ENCODE peak calls at places on chromosomes 1 and 21, in four cellular contexts. One of them, this sample, is unnamed.

GRCh38 chr1:77950873-77951272 is 28.0 kb downstream of the FUBP1 start:
- DNase-seq in OCI-LY7: peak
- DNase-seq in right lobe of liver: no peak
- DNase-seq in tibial nerve: no peak
- DNase-seq in this sample: no peak

GRCh38 chr1:156885904-156886355 is 7.6 kb upstream of the PEAR1 start:
- DNase-seq in OCI-LY7: no peak
- DNase-seq in tibial nerve: no peak
- DNase-seq in right lobe of liver: no peak
- DNase-seq in this sample: no peak

GRCh38 chr1:200240655-200241054 is 169.2 kb downstream of the ZNF281 start:
- DNase-seq in tibial nerve: no peak
- DNase-seq in OCI-LY7: no peak
- DNase-seq in right lobe of liver: no peak
- DNase-seq in this sample: no peak

GRCh38 chr1:113749402-113749801 is 9.9 kb downstream of the PHTF1 start:
- DNase-seq in OCI-LY7: no peak
- DNase-seq in tibial nerve: no peak
- DNase-seq in right lobe of liver: no peak
- DNase-seq in this sample: no peak

GRCh38 chr1:84280908-84281307 is 20.6 kb upstream of the SAMD13 start:
- DNase-seq in tibial nerve: no peak
- DNase-seq in right lobe of liver: no peak
- DNase-seq in OCI-LY7: no peak
- DNase-seq in this sample: no peak

GRCh38 chr1:11357291-11357690 is 84.3 kb downstream of the UBIAD1 start:
- DNase-seq in tibial nerve: no peak
- DNase-seq in OCI-LY7: no peak
- DNase-seq in right lobe of liver: no peak
- DNase-seq in this sample: no peak

GRCh38 chr1:64884261-64885040 is 81.9 kb downstream of the JAK1 start:
- DNase-seq in OCI-LY7: no peak
- DNase-seq in tibial nerve: no peak
- DNase-seq in right lobe of liver: no peak
- DNase-seq in this sample: no peak

GRCh38 chr1:76868916-76869315 is 1.6 kb downstream of the ST6GALNAC5 start:
- DNase-seq in tibial nerve: no peak
- DNase-seq in right lobe of liver: no peak
- DNase-seq in OCI-LY7: no peak
- DNase-seq in this sample: no peak

GRCh38 chr21:43937898-43938309 is 72.9 kb downstream of the AGPAT3 start:
- DNase-seq in OCI-LY7: peak
- DNase-seq in right lobe of liver: no peak
- DNase-seq in tibial nerve: no peak
- DNase-seq in this sample: no peak

GRCh38 chr1:55547441-55547840 is 332.3 kb upstream of the USP24 start:
- DNase-seq in tibial nerve: no peak
- DNase-seq in right lobe of liver: no peak
- DNase-seq in OCI-LY7: no peak
- DNase-seq in this sample: no peak

GRCh38 chr1:56411484-56412180 is 167.7 kb downstream of the PLPP3 start:
- DNase-seq in right lobe of liver: no peak
- DNase-seq in OCI-LY7: no peak
- DNase-seq in tibial nerve: no peak
- DNase-seq in this sample: no peak

GRCh38 chr1:164953095-164953494 is 394.1 kb downstream of the PBX1 start:
- DNase-seq in tibial nerve: no peak
- DNase-seq in OCI-LY7: no peak
- DNase-seq in right lobe of liver: no peak
- DNase-seq in this sample: no peak

GRCh38 chr21:39115659-39116235 is 67.5 kb downstream of the PSMG1 start:
- DNase-seq in tibial nerve: no peak
- DNase-seq in OCI-LY7: no peak
- DNase-seq in right lobe of liver: no peak
- DNase-seq in this sample: no peak

GRCh38 chr1:29202053-29202452 is 20.4 kb upstream of the SRSF4 start:
- DNase-seq in OCI-LY7: no peak
- DNase-seq in tibial nerve: no peak
- DNase-seq in right lobe of liver: no peak
- DNase-seq in this sample: no peak

GRCh38 chr1:196309386-196309785 is 298.9 kb downstream of the KCNT2 start:
- DNase-seq in tibial nerve: no peak
- DNase-seq in OCI-LY7: peak
- DNase-seq in right lobe of liver: no peak
- DNase-seq in this sample: no peak

GRCh38 chr1:182682898-182683501 is 1.4 kb downstream of the RGS8 start:
- DNase-seq in right lobe of liver: no peak
- DNase-seq in tibial nerve: no peak
- DNase-seq in OCI-LY7: no peak
- DNase-seq in this sample: no peak

GRCh38 chr1:110234691-110235090 is 24.6 kb downstream of the KCNC4 start:
- DNase-seq in tibial nerve: no peak
- DNase-seq in right lobe of liver: no peak
- DNase-seq in OCI-LY7: no peak
- DNase-seq in this sample: no peak

GRCh38 chr1:213550804-213551203 is 437.0 kb upstream of the PROX1 start:
- DNase-seq in tibial nerve: no peak
- DNase-seq in OCI-LY7: no peak
- DNase-seq in right lobe of liver: no peak
- DNase-seq in this sample: no peak

GRCh38 chr1:228650141-228650540 is 85.1 kb upstream of the RHOU start:
- DNase-seq in tibial nerve: no peak
- DNase-seq in OCI-LY7: no peak
- DNase-seq in right lobe of liver: no peak
- DNase-seq in this sample: no peak

GRCh38 chr1:203521071-203521794 is 27.3 kb downstream of the OPTC start:
- DNase-seq in tibial nerve: no peak
- DNase-seq in OCI-LY7: no peak
- DNase-seq in right lobe of liver: no peak
- DNase-seq in this sample: no peak

GRCh38 chr1:173503391-173503790 is 26.3 kb downstream of the PRDX6 start:
- DNase-seq in OCI-LY7: no peak
- DNase-seq in right lobe of liver: peak
- DNase-seq in tibial nerve: no peak
- DNase-seq in this sample: no peak

GRCh38 chr1:34262921-34263320 is 86.2 kb downstream of the C1orf94 start:
- DNase-seq in tibial nerve: no peak
- DNase-seq in right lobe of liver: no peak
- DNase-seq in OCI-LY7: no peak
- DNase-seq in this sample: no peak

GRCh38 chr1:184624051-184624450 is 130.6 kb downstream of the EDEM3 start:
- DNase-seq in tibial nerve: no peak
- DNase-seq in OCI-LY7: no peak
- DNase-seq in right lobe of liver: no peak
- DNase-seq in this sample: no peak

GRCh38 chr1:203440780-203441179 is 34.8 kb upstream of the PRELP start:
- DNase-seq in OCI-LY7: peak
- DNase-seq in tibial nerve: peak
- DNase-seq in right lobe of liver: no peak
- DNase-seq in this sample: no peak

GRCh38 chr1:205832326-205832751 is 17.6 kb downstream of the PM20D1 start:
- DNase-seq in OCI-LY7: no peak
- DNase-seq in tibial nerve: no peak
- DNase-seq in right lobe of liver: no peak
- DNase-seq in this sample: no peak

GRCh38 chr1:6041432-6042062 is 4.1 kb upstream of the KCNAB2 start:
- DNase-seq in right lobe of liver: no peak
- DNase-seq in OCI-LY7: no peak
- DNase-seq in tibial nerve: no peak
- DNase-seq in this sample: no peak

GRCh38 chr21:40231979-40232378 is 364.7 kb downstream of the PCP4 start:
- DNase-seq in right lobe of liver: no peak
- DNase-seq in tibial nerve: no peak
- DNase-seq in OCI-LY7: no peak
- DNase-seq in this sample: no peak

GRCh38 chr1:5747428-5748285 is 244.6 kb downstream of the NPHP4 start:
- DNase-seq in right lobe of liver: no peak
- DNase-seq in OCI-LY7: no peak
- DNase-seq in tibial nerve: no peak
- DNase-seq in this sample: peak

GRCh38 chr1:165376041-165376810 is 19.7 kb upstream of the LMX1A start:
- DNase-seq in right lobe of liver: peak
- DNase-seq in OCI-LY7: no peak
- DNase-seq in tibial nerve: peak
- DNase-seq in this sample: no peak

GRCh38 chr1:226211181-226211580 is 12.3 kb upstream of the MIXL1 start:
- DNase-seq in right lobe of liver: no peak
- DNase-seq in OCI-LY7: no peak
- DNase-seq in tibial nerve: no peak
- DNase-seq in this sample: no peak

DNA sequence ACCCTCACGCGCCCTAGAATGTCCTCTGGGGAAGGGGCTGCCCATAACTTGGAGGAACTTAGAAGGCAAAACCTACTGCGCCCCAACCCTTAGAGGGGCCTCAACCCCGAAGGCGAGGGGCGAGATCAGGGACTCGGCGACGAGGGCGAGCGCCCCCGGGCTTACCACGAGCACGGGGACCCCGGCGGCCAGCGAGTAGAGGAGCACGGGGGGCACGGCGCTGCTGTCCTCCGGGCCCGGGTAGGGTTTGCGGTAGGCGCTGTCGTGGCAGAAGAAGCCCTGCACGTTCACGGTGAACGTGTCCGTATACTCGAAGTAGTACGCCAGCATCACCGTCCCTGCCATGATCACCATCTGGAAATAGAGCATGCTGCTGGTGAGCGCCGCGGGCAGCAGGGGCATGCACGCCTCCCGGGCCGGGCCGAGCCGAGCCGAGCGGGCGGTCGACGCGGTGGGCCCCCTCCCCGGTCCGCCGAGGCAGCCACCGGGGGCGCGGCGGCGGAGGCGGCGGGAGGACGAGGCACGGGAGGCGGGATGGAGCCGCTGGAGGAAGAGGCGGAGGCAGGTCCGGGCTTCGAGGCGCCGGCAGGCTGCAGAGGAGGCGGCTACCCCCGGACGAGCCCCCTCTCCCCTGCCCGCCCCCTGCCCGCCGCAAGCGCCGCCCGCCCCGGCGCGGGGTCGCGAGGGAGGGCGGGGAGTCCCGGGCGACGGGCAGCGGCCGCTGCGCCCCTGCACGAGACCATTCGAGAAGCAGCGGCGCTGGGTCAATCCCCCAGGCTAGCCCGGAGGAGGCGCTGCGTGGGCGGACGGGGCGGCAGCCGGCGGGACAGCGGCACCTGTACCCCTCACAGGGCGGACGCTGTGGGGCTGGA is at the start of gene PLPPR5:
- DNase-seq in OCI-LY7: no peak
- DNase-seq in right lobe of liver: peak
- DNase-seq in tibial nerve: no peak
- DNase-seq in this sample: no peak
- H3K4me3 ChIP-seq in OCI-LY7: no peak
- H3K4me3 ChIP-seq in right lobe of liver: no peak
- H3K4me3 ChIP-seq in tibial nerve: peak
- H3K4me3 ChIP-seq in this sample: no peak

GRCh38 chr1:115764541-115764940 is 4.0 kb downstream of the CASQ2 start:
- DNase-seq in right lobe of liver: no peak
- DNase-seq in tibial nerve: no peak
- DNase-seq in OCI-LY7: no peak
- DNase-seq in this sample: no peak
- H3K4me3 ChIP-seq in right lobe of liver: no peak
- H3K4me3 ChIP-seq in tibial nerve: no peak
- H3K4me3 ChIP-seq in OCI-LY7: no peak
- H3K4me3 ChIP-seq in this sample: no peak

GRCh38 chr1:247358920-247359319 is 27.3 kb upstream of the ZNF496 start:
- DNase-seq in tibial nerve: no peak
- DNase-seq in right lobe of liver: no peak
- DNase-seq in OCI-LY7: no peak
- DNase-seq in this sample: no peak

GRCh38 chr1:247360991-247361721 is 29.5 kb upstream of the ZNF496 start:
- DNase-seq in right lobe of liver: no peak
- DNase-seq in tibial nerve: peak
- DNase-seq in OCI-LY7: no peak
- DNase-seq in this sample: no peak

GRCh38 chr1:247362074-247362597 is 30.5 kb upstream of the ZNF496 start:
- DNase-seq in right lobe of liver: no peak
- DNase-seq in tibial nerve: no peak
- DNase-seq in OCI-LY7: no peak
- DNase-seq in this sample: no peak

GRCh38 chr1:247357781-247358211 is 26.1 kb upstream of the ZNF496 start:
- DNase-seq in right lobe of liver: no peak
- DNase-seq in tibial nerve: peak
- DNase-seq in OCI-LY7: no peak
- DNase-seq in this sample: no peak

DNA sequence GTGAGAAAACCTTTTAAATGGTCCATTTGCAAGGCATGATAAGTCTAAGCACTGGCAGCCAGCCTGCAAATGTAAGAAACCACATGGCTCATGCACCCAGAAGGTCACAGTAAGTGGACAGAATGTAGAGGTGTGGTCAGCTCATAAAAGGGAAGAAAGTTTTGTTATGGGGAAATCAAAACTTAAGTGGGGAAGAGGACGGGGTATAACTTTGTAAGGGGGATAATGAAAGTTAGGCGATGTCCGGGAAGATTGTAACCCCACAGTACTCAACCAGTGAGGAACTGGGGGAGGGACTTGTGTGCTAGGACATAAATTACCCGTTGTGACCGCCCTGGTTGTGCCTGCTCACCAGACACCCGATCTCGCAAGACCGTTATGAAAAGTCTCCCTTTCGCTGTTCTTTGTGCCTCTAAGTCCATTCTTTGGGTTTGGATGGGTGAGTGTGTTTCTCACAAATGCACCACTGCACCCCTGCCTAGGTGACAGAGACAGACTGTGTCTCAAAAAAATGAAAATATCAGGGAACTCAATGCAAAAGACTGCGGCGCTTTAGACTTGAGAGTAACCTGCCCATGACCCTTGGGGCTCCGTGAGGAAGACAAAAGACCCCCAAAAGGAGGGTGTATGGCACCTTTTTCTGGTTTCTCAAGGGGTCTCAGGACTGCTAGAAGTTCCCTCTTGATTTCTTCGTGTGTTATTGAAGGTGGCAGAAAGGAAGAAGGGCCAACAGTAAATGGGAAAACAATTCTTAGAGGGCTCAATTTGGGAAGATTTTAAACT is 28.6 kb upstream of the ZNF496 start:
- DNase-seq in tibial nerve: peak
- DNase-seq in OCI-LY7: no peak
- DNase-seq in right lobe of liver: no peak
- DNase-seq in this sample: no peak
- H3K4me3 ChIP-seq in tibial nerve: peak
- H3K4me3 ChIP-seq in OCI-LY7: no peak
- H3K4me3 ChIP-seq in right lobe of liver: no peak
- H3K4me3 ChIP-seq in this sample: no peak

GRCh38 chr1:18738126-18738525 is 107.5 kb downstream of the PAX7 start:
- DNase-seq in OCI-LY7: no peak
- DNase-seq in right lobe of liver: no peak
- DNase-seq in tibial nerve: no peak
- DNase-seq in this sample: no peak
- H3K4me3 ChIP-seq in OCI-LY7: no peak
- H3K4me3 ChIP-seq in right lobe of liver: no peak
- H3K4me3 ChIP-seq in tibial nerve: no peak
- H3K4me3 ChIP-seq in this sample: no peak

This sample was measured in Jurkat, Clone E6-1.